ENCODE peak calls at places on chromosomes 16 and 17, in seven cellular contexts. A, R, B, J, H, Q and V are unnamed samples.
A peak's percentile ranks its signal among the peaks of the same experiment; 100 is the strongest.

GRCh38 chr17:65058151-65058550 is 1.6 kb upstream of the GNA13 start:
- DNase-seq in H (no peak), Q (no peak), A (peak; percentile 30), R (no peak), J (no peak), B (no peak), V (no peak)

GRCh38 chr16:78096386-78096785 is 3.1 kb upstream of the WWOX start:
- DNase-seq in J (no peak), Q (no peak), A (no peak), B (no peak), H (no peak), R (peak; percentile 25), V (no peak)

GRCh38 chr16:4769306-4769638 is 2.3 kb upstream of the ZNF500 start:
- DNase-seq in A (peak; percentile 92), J (no peak), B (no peak), R (no peak), H (no peak), Q (no peak), V (no peak)

GRCh38 chr17:39612935-39613465 is 5.3 kb upstream of the NEUROD2 start:
- DNase-seq in J (no peak), H (no peak), R (no peak), A (no peak), B (no peak), Q (no peak), V (no peak)

GRCh38 chr17:692116-692515 is 22.5 kb downstream of the VPS53 start:
- DNase-seq in B (no peak), H (no peak), A (no peak), J (no peak), Q (no peak), R (peak; percentile 73), V (no peak)

GRCh38 chr16:7161886-7162285 is 170.8 kb upstream of the RBFOX1 start:
- DNase-seq in R (no peak), A (no peak), Q (no peak), H (no peak), J (no peak), B (no peak), V (no peak)

GRCh38 chr16:73068546-73069401 is 20.8 kb upstream of the ZFHX3 start:
- DNase-seq in R (peak; percentile 99), B (no peak), J (peak; percentile 83), H (no peak), A (no peak), Q (peak; percentile 87), V (peak; percentile 92)

GRCh38 chr17:46811978-46812583 is 6.4 kb downstream of the WNT3 start:
- DNase-seq in H (no peak), B (no peak), A (no peak), R (no peak), Q (no peak), J (peak; percentile 90), V (no peak)

GRCh38 chr16:53743149-53743566 is 39.2 kb downstream of the FTO start:
- DNase-seq in H (no peak), B (no peak), R (peak; percentile 65), J (no peak), Q (no peak), A (peak; percentile 48), V (no peak)

GRCh38 chr17:57701121-57701520 is 44.0 kb downstream of the CCDC182 start:
- DNase-seq in Q (no peak), J (no peak), B (no peak), R (no peak), A (no peak), H (no peak), V (no peak)

GRCh38 chr16:12899529-12900168 is 1.7 kb upstream of the SHISA9 start:
- DNase-seq in Q (no peak), H (no peak), B (no peak), A (no peak), R (no peak), J (no peak), V (no peak)

GRCh38 chr17:56636276-56636675 is 42.8 kb downstream of the NOG start:
- DNase-seq in Q (no peak), J (no peak), B (no peak), H (no peak), A (no peak), R (no peak), V (no peak)

GRCh38 chr16:75252946-75253911 is 1.8 kb upstream of the BCAR1 start:
- DNase-seq in Q (no peak), R (peak; percentile 72), B (no peak), H (no peak), J (peak; percentile 83), A (no peak), V (peak; percentile 83)

GRCh38 chr16:4371481-4372314 is at the start of gene VASN:
- DNase-seq in B (peak; percentile 57), R (peak; percentile 78), Q (no peak), H (peak; percentile 63), J (peak; percentile 86), A (peak; percentile 72), V (peak; percentile 96)

GRCh38 chr16:49748322-49748721 is 107.6 kb downstream of the ZNF423 start:
- DNase-seq in R (peak; percentile 58), A (peak; percentile 43), B (no peak), J (no peak), H (no peak), Q (peak; percentile 12), V (no peak)

GRCh38 chr16:19044781-19045180 is 22.6 kb upstream of the COQ7 start:
- DNase-seq in B (no peak), Q (no peak), R (no peak), J (no peak), H (no peak), A (no peak), V (no peak)

GRCh38 chr16:54177052-54177856 is 109.3 kb downstream of the IRX3 start:
- DNase-seq in J (no peak), Q (no peak), H (no peak), B (no peak), A (no peak), R (no peak), V (no peak)

GRCh38 chr16:27253526-27253930 is 15.0 kb downstream of the NSMCE1 start:
- DNase-seq in A (no peak), H (no peak), R (peak; percentile 85), Q (no peak), B (no peak), J (peak; percentile 68), V (no peak)

GRCh38 chr16:57531635-57532220 is 4.6 kb downstream of the CCDC102A start:
- DNase-seq in B (no peak), H (no peak), R (no peak), Q (no peak), J (no peak), A (no peak), V (peak; percentile 31)

GRCh38 chr17:8629371-8630226 is 926 bp downstream of the MYH10 start:
- DNase-seq in H (peak; percentile 1), A (peak; percentile 70), Q (no peak), J (peak; percentile 32), B (no peak), R (peak; percentile 34), V (peak; percentile 88)